ENCODE peak calls at places on chromosomes 2 and 18, in five cellular contexts. A is hepatocyte, F is neural progenitor cell, V is SK-N-SH, R is HCT116. I is an unnamed sample.

GRCh38 chr2:134177351-134177931 is 76.4 kb upstream of the MGAT5 start:
- DNase-seq in A (peak; percentile 38), F (no peak), V (no peak), R (no peak), I (peak; percentile 17)

GRCh38 chr2:68632026-68632425 is 11.4 kb upstream of the PROKR1 start:
- DNase-seq in A (no peak), F (no peak), V (no peak), R (no peak), I (no peak)

GRCh38 chr2:95110395-95110794 is 11.2 kb downstream of the MRPS5 start:
- DNase-seq in A (no peak), F (no peak), V (no peak), R (no peak), I (no peak)

GRCh38 chr2:164818149-164819136 is 23.2 kb downstream of the COBLL1 start:
- DNase-seq in A (no peak), F (no peak), V (no peak), R (no peak), I (no peak)

GRCh38 chr2:159946326-159946992 is 116.0 kb downstream of the PLA2R1 start:
- DNase-seq in A (peak; percentile 12), F (no peak), V (no peak), R (no peak), I (peak; percentile 64)

GRCh38 chr2:135948642-135949355 is 36.6 kb downstream of the DARS1 start:
- DNase-seq in A (peak; percentile 9), F (no peak), V (no peak), R (peak; percentile 83), I (peak; percentile 85)

GRCh38 chr2:118834901-118835738 is 12.3 kb downstream of the EN1 start:
- DNase-seq in A (no peak), F (peak; percentile 70), V (no peak), R (no peak), I (peak; percentile 50)

GRCh38 chr18:25103468-25104155 is 248.4 kb downstream of the ZNF521 start:
- DNase-seq in A (no peak), F (no peak), V (no peak), R (no peak), I (no peak)

GRCh38 chr2:144354953-144355352 is 165.0 kb downstream of the ZEB2 start:
- DNase-seq in A (no peak), F (no peak), V (no peak), R (no peak), I (peak; percentile 56)

GRCh38 chr2:148253716-148254115 is 232.8 kb downstream of the MBD5 start:
- DNase-seq in A (no peak), F (no peak), V (no peak), R (peak; percentile 6), I (no peak)

GRCh38 chr2:26169681-26170414 is 3.0 kb upstream of the GAREM2 start:
- DNase-seq in A (no peak), F (no peak), V (no peak), R (no peak), I (no peak)

GRCh38 chr2:37648316-37649011 is 23.0 kb downstream of the CDC42EP3 start:
- DNase-seq in A (no peak), F (no peak), V (no peak), R (no peak), I (peak; percentile 59)

GRCh38 chr18:78208052-78208451 is 771.6 kb upstream of the SALL3 start:
- DNase-seq in A (no peak), F (peak; percentile 66), V (no peak), R (no peak), I (no peak)

GRCh38 chr18:3427944-3428343 is 22.0 kb upstream of the TGIF1 start:
- DNase-seq in A (no peak), F (no peak), V (no peak), R (no peak), I (no peak)

GRCh38 chr18:22482948-22483347 is 65.2 kb upstream of the CTAGE1 start:
- DNase-seq in A (no peak), F (no peak), V (no peak), R (no peak), I (no peak)

GRCh38 chr18:22977847-22978701 is 44.9 kb downstream of the RBBP8 start:
- DNase-seq in A (peak; percentile 25), F (no peak), V (no peak), R (peak; percentile 85), I (peak; percentile 93)

GRCh38 chr2:72035518-72036172 is 112.0 kb downstream of the CYP26B1 start:
- DNase-seq in A (no peak), F (no peak), V (peak; percentile 4), R (no peak), I (peak; percentile 46)

GRCh38 chr2:8120979-8121825 is 560.7 kb upstream of the ID2 start:
- DNase-seq in A (peak; percentile 36), F (no peak), V (no peak), R (no peak), I (peak; percentile 36)

GRCh38 chr2:37997629-37998028 is 72.5 kb downstream of the RMDN2 start:
- DNase-seq in A (no peak), F (no peak), V (no peak), R (no peak), I (peak; percentile 41)

GRCh38 chr2:218432676-218433365 is 13.9 kb downstream of the VIL1 start:
- DNase-seq in A (no peak), F (no peak), V (no peak), R (no peak), I (no peak)

GRCh38 chr2:32701806-32702205 is 74.0 kb downstream of the TTC27 start:
- DNase-seq in A (no peak), F (no peak), V (no peak), R (no peak), I (no peak)

GRCh38 chr18:49611316-49611715 is 49.5 kb downstream of the LIPG start:
- DNase-seq in A (no peak), F (no peak), V (no peak), R (no peak), I (no peak)

GRCh38 chr2:47631840-47632398 is 151.0 kb upstream of the MSH6 start:
- DNase-seq in A (peak; percentile 81), F (no peak), V (no peak), R (peak; percentile 54), I (peak; percentile 95)

GRCh38 chr2:128362186-128362888 is 43.7 kb upstream of the HS6ST1 start:
- DNase-seq in A (no peak), F (peak; percentile 21), V (no peak), R (no peak), I (no peak)

GRCh38 chr2:128361376-128362131 is 42.9 kb upstream of the HS6ST1 start:
- DNase-seq in A (no peak), F (no peak), V (no peak), R (no peak), I (no peak)

GRCh38 chr2:128359841-128360240 is 41.2 kb upstream of the HS6ST1 start:
- DNase-seq in A (no peak), F (no peak), V (no peak), R (no peak), I (no peak)

GRCh38 chr2:128358941-128359731 is 40.5 kb upstream of the HS6ST1 start:
- DNase-seq in A (no peak), F (no peak), V (no peak), R (no peak), I (no peak)

DNA sequence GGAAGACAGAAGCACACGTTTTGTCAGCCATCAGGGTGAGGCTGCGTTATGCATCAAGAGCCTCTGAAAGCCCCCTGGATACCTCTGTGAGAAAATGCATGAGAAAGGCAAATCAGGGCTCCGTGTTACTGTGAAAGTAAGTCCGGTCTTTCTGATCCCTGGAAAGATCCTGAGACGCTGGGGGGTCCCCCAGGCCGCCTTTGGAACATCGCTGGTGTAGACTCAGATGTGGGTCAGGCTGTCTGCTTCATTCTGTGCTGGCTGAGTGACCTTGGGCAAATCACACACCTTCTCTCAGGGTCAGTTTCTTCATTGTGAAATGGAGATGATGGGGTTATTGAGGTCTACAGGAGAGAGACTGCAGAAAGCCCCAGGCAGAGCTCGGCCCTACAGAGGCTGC is 42.0 kb upstream of the HS6ST1 start:
- DNase-seq in A (no peak), F (no peak), V (no peak), R (no peak), I (no peak)
- TF ChIP-seq EZH2phosphoT487 in A (no peak), F (no peak), V (no peak), R (no peak), I (no peak)

GRCh38 chr2:240182966-240183365 is 42.5 kb upstream of the OTOS start:
- DNase-seq in A (no peak), F (no peak), V (no peak), R (no peak), I (no peak)

GRCh38 chr2:240183370-240184197 is 43.1 kb upstream of the OTOS start:
- DNase-seq in A (no peak), F (no peak), V (no peak), R (no peak), I (no peak)

GRCh38 chr2:240184198-240184590 is 43.7 kb upstream of the OTOS start:
- DNase-seq in A (no peak), F (no peak), V (no peak), R (no peak), I (no peak)

GRCh38 chr2:240186191-240186725 is 45.8 kb upstream of the OTOS start:
- DNase-seq in A (no peak), F (no peak), V (no peak), R (no peak), I (no peak)

GRCh38 chr2:240184656-240185055 is 44.2 kb upstream of the OTOS start:
- DNase-seq in A (no peak), F (no peak), V (no peak), R (no peak), I (no peak)
- H3K27me3 ChIP-seq in A (no peaks in the 10 kb centered on the region), F (no peaks in the 10 kb centered on the region), V (no peaks in the 10 kb centered on the region), R (peaks cover 5% of the 10 kb centered on the region), I (peaks cover 79% of the 10 kb centered on the region)

DNA sequence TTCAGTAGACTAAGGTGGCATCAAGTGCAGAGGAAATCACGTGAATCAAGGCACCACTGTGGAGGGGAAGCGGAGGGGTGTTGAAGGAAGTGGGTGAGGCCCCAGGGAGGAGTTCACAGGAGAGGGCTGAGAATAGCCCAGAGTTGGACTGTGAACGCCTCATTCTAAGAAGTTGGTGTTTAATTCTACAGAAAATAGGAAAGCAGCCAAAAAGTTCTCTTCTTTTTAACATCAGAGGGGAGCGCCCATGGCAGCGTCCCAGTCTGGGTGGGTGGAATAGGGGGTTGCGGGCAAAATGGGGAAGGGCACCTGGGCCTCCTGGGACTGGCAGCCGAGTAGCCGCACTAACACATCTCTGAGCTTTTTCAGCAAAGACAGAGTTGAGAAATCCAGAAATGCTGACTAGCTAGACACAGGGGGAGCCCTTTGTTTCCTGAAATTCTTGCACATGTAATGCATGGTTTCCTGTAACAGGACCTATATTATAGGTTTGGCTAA is 96.9 kb downstream of the NEB start:
- DNase-seq in A (no peak), F (no peak), V (no peak), R (no peak), I (no peak)
- TF ChIP-seq EZH2phosphoT487 in A (no peak), F (no peak), V (no peak), R (no peak), I (no peak)

DNA sequence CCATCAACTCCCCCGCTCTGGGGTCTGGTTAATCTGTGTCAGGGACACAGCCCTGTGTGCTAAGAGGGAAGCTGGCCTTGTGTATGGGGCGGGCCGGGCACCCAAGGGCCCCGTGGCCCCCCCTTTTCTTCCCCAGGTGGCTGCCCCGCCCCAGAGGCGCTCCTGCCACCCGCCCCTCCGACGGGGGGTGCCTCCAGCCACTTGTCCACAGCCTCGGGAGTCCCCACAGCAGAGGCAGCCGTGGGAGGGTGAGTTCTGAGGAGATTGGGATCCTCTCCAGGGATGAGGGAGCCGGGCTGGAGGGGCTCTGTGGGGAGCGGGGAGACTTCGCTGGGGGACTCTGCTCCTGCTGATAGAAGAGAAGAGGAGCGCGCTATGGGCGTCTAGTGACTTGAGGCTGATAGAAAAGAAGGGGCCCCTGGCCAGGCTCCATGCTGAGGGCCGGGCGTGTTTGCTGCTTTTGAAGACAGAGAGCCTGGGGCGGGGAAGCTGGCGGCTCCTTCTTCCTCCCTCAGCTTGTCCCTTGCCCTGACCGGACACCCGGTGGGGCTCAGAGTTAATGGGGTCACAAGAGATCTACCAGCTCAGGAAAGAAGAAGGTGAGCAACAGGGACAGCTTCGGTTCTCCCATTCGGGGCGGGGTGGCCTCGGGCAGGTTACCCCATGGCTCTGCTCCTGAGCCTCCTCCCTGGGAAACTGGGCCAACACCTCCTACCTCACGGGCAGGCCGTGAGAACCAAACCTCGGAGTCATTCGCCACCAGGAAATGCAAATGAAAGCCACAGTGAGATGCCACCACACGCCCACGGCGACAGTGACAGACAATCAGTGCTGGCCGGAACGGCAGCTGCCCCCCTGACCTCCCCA is 89.4 kb upstream of the TAF1B start:
- DNase-seq in A (no peak), F (no peak), V (no peak), R (no peak), I (no peak)
- H3K27me3 ChIP-seq in A (peaks cover 27% of the 10 kb centered on the region), F (peaks cover 19% of the 10 kb centered on the region), V (peaks cover 10% of the 10 kb centered on the region), R (no peaks in the 10 kb centered on the region), I (no peaks in the 10 kb centered on the region)

I was measured in GM23248.